ENCODE peak calls at places on chromosomes 11 and 22, in eight cellular contexts. One of them, this sample, is unnamed.

GRCh38 chr11:101188801-101189200 is 59.2 kb upstream of the PGR start:
- DNase-seq in dorsolateral prefrontal cortex: no peak
- DNase-seq in cardiac fibroblast: no peak
- DNase-seq in foreskin fibroblast: no peak
- DNase-seq in lung: no peak
- DNase-seq in cardiac muscle cell: no peak
- DNase-seq in spleen: no peak
- DNase-seq in IMR-90: no peak
- DNase-seq in this sample: no peak

GRCh38 chr22:40799008-40799407 is 20.1 kb downstream of the SLC25A17 start:
- DNase-seq in dorsolateral prefrontal cortex: no peak
- DNase-seq in cardiac fibroblast: no peak
- DNase-seq in foreskin fibroblast: no peak
- DNase-seq in lung: no peak
- DNase-seq in cardiac muscle cell: no peak
- DNase-seq in spleen: no peak
- DNase-seq in IMR-90: no peak
- DNase-seq in this sample: no peak

GRCh38 chr11:77778549-77778948 is 42.0 kb downstream of the RSF1 start:
- DNase-seq in dorsolateral prefrontal cortex: no peak
- DNase-seq in cardiac fibroblast: no peak
- DNase-seq in foreskin fibroblast: no peak
- DNase-seq in lung: no peak
- DNase-seq in cardiac muscle cell: no peak
- DNase-seq in spleen: no peak
- DNase-seq in IMR-90: no peak
- DNase-seq in this sample: no peak

GRCh38 chr22:20238567-20239062 is 29.5 kb downstream of the RTN4R start:
- DNase-seq in dorsolateral prefrontal cortex: no peak
- DNase-seq in cardiac fibroblast: no peak
- DNase-seq in foreskin fibroblast: peak; percentile 44
- DNase-seq in lung: peak; percentile 60
- DNase-seq in cardiac muscle cell: no peak
- DNase-seq in spleen: peak; percentile 89
- DNase-seq in IMR-90: no peak
- DNase-seq in this sample: peak; percentile 22

GRCh38 chr11:8262552-8263108 is 1.0 kb downstream of the LMO1 start:
- DNase-seq in dorsolateral prefrontal cortex: peak; percentile 15
- DNase-seq in cardiac fibroblast: peak; percentile 34
- DNase-seq in foreskin fibroblast: peak; percentile 82
- DNase-seq in lung: no peak
- DNase-seq in cardiac muscle cell: peak; percentile 66
- DNase-seq in spleen: peak; percentile 78
- DNase-seq in IMR-90: peak; percentile 55
- DNase-seq in this sample: peak; percentile 25

GRCh38 chr11:35214792-35215193 is 75.8 kb downstream of the CD44 start:
- DNase-seq in dorsolateral prefrontal cortex: no peak
- DNase-seq in cardiac fibroblast: peak; percentile 99
- DNase-seq in foreskin fibroblast: peak; percentile 92
- DNase-seq in lung: no peak
- DNase-seq in cardiac muscle cell: peak; percentile 86
- DNase-seq in spleen: no peak
- DNase-seq in IMR-90: peak; percentile 97
- DNase-seq in this sample: peak; percentile 95

GRCh38 chr11:102268083-102268984 is 49.0 kb upstream of the BIRC3 start:
- DNase-seq in dorsolateral prefrontal cortex: no peak
- DNase-seq in cardiac fibroblast: peak; percentile 70
- DNase-seq in foreskin fibroblast: peak; percentile 68
- DNase-seq in lung: peak; percentile 88
- DNase-seq in cardiac muscle cell: peak; percentile 77
- DNase-seq in spleen: peak; percentile 90
- DNase-seq in IMR-90: peak; percentile 55
- DNase-seq in this sample: no peak

GRCh38 chr11:15800121-15800800 is 556.1 kb downstream of the SOX6 start:
- DNase-seq in dorsolateral prefrontal cortex: peak; percentile 51
- DNase-seq in cardiac fibroblast: peak; percentile 94
- DNase-seq in foreskin fibroblast: peak; percentile 59
- DNase-seq in lung: peak; percentile 42
- DNase-seq in cardiac muscle cell: peak; percentile 92
- DNase-seq in spleen: no peak
- DNase-seq in IMR-90: peak; percentile 86
- DNase-seq in this sample: peak; percentile 80

GRCh38 chr22:26767351-26767970 is 110.1 kb downstream of the MIAT start:
- DNase-seq in dorsolateral prefrontal cortex: no peak
- DNase-seq in cardiac fibroblast: no peak
- DNase-seq in foreskin fibroblast: no peak
- DNase-seq in lung: no peak
- DNase-seq in cardiac muscle cell: no peak
- DNase-seq in spleen: no peak
- DNase-seq in IMR-90: no peak
- DNase-seq in this sample: no peak

GRCh38 chr22:30460147-30460546 is 11.7 kb downstream of the SEC14L3 start:
- DNase-seq in dorsolateral prefrontal cortex: no peak
- DNase-seq in cardiac fibroblast: no peak
- DNase-seq in foreskin fibroblast: no peak
- DNase-seq in lung: no peak
- DNase-seq in cardiac muscle cell: no peak
- DNase-seq in spleen: no peak
- DNase-seq in IMR-90: no peak
- DNase-seq in this sample: no peak

DNA sequence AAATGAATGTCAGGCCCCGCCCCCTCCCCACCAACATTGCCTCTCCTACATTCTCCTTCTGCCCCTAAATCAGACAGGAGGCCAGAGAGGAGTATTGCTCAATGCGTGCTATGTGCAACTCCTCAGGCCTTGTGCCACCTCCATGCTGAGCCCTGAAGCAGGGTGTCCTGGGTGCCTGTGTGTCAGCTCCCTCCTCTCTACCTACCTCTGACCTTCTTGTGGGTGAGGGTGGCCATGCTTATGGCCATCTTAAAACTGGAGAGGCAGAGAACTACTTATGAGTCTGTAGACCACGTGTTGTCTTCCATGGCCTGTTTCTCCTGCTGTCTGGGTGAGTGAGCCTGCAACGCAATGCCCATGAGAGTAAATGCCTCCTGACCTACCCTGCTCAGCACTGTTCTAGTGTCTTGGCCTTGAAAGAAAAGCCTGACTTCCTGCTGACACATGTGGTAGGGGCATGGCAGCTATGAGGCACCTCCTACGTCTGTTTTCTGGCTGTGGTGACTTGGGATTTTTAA is 10.5 kb downstream of the MCAM start:
- DNase-seq in dorsolateral prefrontal cortex: no peak
- DNase-seq in cardiac fibroblast: peak; percentile 90
- DNase-seq in foreskin fibroblast: peak; percentile 82
- DNase-seq in lung: no peak
- DNase-seq in cardiac muscle cell: peak; percentile 46
- DNase-seq in spleen: no peak
- DNase-seq in IMR-90: peak; percentile 42
- DNase-seq in this sample: peak; percentile 41
- H3K4me3 ChIP-seq in dorsolateral prefrontal cortex: no peak overlapping the region
- H3K4me3 ChIP-seq in cardiac fibroblast: no peak overlapping the region
- H3K4me3 ChIP-seq in foreskin fibroblast: no peak overlapping the region
- H3K4me3 ChIP-seq in lung: no peak overlapping the region
- H3K4me3 ChIP-seq in cardiac muscle cell: no peak overlapping the region
- H3K4me3 ChIP-seq in spleen: no peak overlapping the region
- H3K4me3 ChIP-seq in IMR-90: no peak overlapping the region
- H3K4me3 ChIP-seq in this sample: no peak overlapping the region

GRCh38 chr11:66956689-66957290 is 1.4 kb downstream of the PC start:
- DNase-seq in dorsolateral prefrontal cortex: peak; percentile 63
- DNase-seq in cardiac fibroblast: peak; percentile 64
- DNase-seq in foreskin fibroblast: peak; percentile 76
- DNase-seq in lung: no peak
- DNase-seq in cardiac muscle cell: peak; percentile 66
- DNase-seq in spleen: no peak
- DNase-seq in IMR-90: peak; percentile 97
- DNase-seq in this sample: peak; percentile 89
- H3K4me3 ChIP-seq in dorsolateral prefrontal cortex: peak overlapping the region; percentile 80
- H3K4me3 ChIP-seq in cardiac fibroblast: peak overlapping the region; percentile 75
- H3K4me3 ChIP-seq in foreskin fibroblast: no peak overlapping the region
- H3K4me3 ChIP-seq in lung: no peak overlapping the region
- H3K4me3 ChIP-seq in cardiac muscle cell: no peak overlapping the region
- H3K4me3 ChIP-seq in spleen: no peak overlapping the region
- H3K4me3 ChIP-seq in IMR-90: no peak overlapping the region
- H3K4me3 ChIP-seq in this sample: peak overlapping the region; percentile 71

GRCh38 chr22:49962751-49963646 is 2.4 kb downstream of the PIM3 start:
- DNase-seq in dorsolateral prefrontal cortex: no peak
- DNase-seq in cardiac fibroblast: no peak
- DNase-seq in foreskin fibroblast: no peak
- DNase-seq in lung: peak; percentile 42
- DNase-seq in cardiac muscle cell: no peak
- DNase-seq in spleen: peak; percentile 87
- DNase-seq in IMR-90: no peak
- DNase-seq in this sample: no peak

GRCh38 chr22:49964136-49964492 is 3.5 kb downstream of the PIM3 start:
- DNase-seq in dorsolateral prefrontal cortex: no peak
- DNase-seq in cardiac fibroblast: no peak
- DNase-seq in foreskin fibroblast: no peak
- DNase-seq in lung: peak; percentile 30
- DNase-seq in cardiac muscle cell: no peak
- DNase-seq in spleen: peak; percentile 81
- DNase-seq in IMR-90: no peak
- DNase-seq in this sample: no peak

GRCh38 chr22:49962012-49962750 is 1.6 kb downstream of the PIM3 start:
- DNase-seq in dorsolateral prefrontal cortex: peak; percentile 79
- DNase-seq in cardiac fibroblast: peak; percentile 94
- DNase-seq in foreskin fibroblast: peak; percentile 97
- DNase-seq in lung: peak; percentile 89
- DNase-seq in cardiac muscle cell: peak; percentile 96
- DNase-seq in spleen: peak; percentile 92
- DNase-seq in IMR-90: peak; percentile 93
- DNase-seq in this sample: peak; percentile 71

GRCh38 chr22:49964493-49965290 is 4.1 kb downstream of the PIM3 start:
- DNase-seq in dorsolateral prefrontal cortex: no peak
- DNase-seq in cardiac fibroblast: no peak
- DNase-seq in foreskin fibroblast: no peak
- DNase-seq in lung: peak; percentile 28
- DNase-seq in cardiac muscle cell: no peak
- DNase-seq in spleen: peak; percentile 78
- DNase-seq in IMR-90: no peak
- DNase-seq in this sample: no peak

DNA sequence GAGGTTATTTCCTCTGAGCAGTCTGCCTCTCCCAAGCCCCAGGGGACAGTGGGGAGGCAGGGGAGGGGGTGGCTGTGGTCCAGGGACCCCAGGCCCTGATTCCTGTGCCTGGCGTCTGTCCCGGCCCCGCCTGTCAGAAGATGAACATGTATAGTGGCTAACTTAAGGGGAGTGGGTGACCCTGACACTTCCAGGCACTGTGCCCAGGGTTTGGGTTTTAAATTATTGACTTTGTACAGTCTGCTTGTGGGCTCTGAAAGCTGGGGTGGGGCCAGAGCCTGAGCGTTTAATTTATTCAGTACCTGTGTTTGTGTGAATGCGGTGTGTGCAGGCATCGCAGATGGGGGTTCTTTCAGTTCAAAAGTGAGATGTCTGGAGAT is 3.1 kb downstream of the PIM3 start:
- DNase-seq in dorsolateral prefrontal cortex: no peak
- DNase-seq in cardiac fibroblast: no peak
- DNase-seq in foreskin fibroblast: no peak
- DNase-seq in lung: peak; percentile 32
- DNase-seq in cardiac muscle cell: no peak
- DNase-seq in spleen: no peak
- DNase-seq in IMR-90: no peak
- DNase-seq in this sample: no peak
- H3K4me3 ChIP-seq in dorsolateral prefrontal cortex: peak overlapping the region; percentile 93
- H3K4me3 ChIP-seq in cardiac fibroblast: no peak overlapping the region
- H3K4me3 ChIP-seq in foreskin fibroblast: peak overlapping the region; percentile 84
- H3K4me3 ChIP-seq in lung: peak overlapping the region; percentile 61
- H3K4me3 ChIP-seq in cardiac muscle cell: no peak overlapping the region
- H3K4me3 ChIP-seq in spleen: peak overlapping the region; percentile 86
- H3K4me3 ChIP-seq in IMR-90: no peak overlapping the region
- H3K4me3 ChIP-seq in this sample: no peak overlapping the region

GRCh38 chr11:94767292-94767690 is 865 bp upstream of the AMOTL1 start:
- DNase-seq in dorsolateral prefrontal cortex: no peak
- DNase-seq in cardiac fibroblast: no peak
- DNase-seq in foreskin fibroblast: no peak
- DNase-seq in lung: no peak
- DNase-seq in cardiac muscle cell: no peak
- DNase-seq in spleen: no peak
- DNase-seq in IMR-90: no peak
- DNase-seq in this sample: no peak

GRCh38 chr11:94768602-94769511 is 701 bp downstream of the AMOTL1 start:
- DNase-seq in dorsolateral prefrontal cortex: no peak
- DNase-seq in cardiac fibroblast: no peak
- DNase-seq in foreskin fibroblast: peak; percentile 74
- DNase-seq in lung: peak; percentile 35
- DNase-seq in cardiac muscle cell: peak; percentile 54
- DNase-seq in spleen: peak; percentile 84
- DNase-seq in IMR-90: peak; percentile 49
- DNase-seq in this sample: no peak

GRCh38 chr11:94766656-94767291 is 1.4 kb upstream of the AMOTL1 start:
- DNase-seq in dorsolateral prefrontal cortex: no peak
- DNase-seq in cardiac fibroblast: no peak
- DNase-seq in foreskin fibroblast: peak; percentile 43
- DNase-seq in lung: no peak
- DNase-seq in cardiac muscle cell: peak; percentile 28
- DNase-seq in spleen: no peak
- DNase-seq in IMR-90: no peak
- DNase-seq in this sample: no peak

GRCh38 chr11:94769897-94770296 is 1.7 kb downstream of the AMOTL1 start:
- DNase-seq in dorsolateral prefrontal cortex: no peak
- DNase-seq in cardiac fibroblast: no peak
- DNase-seq in foreskin fibroblast: peak; percentile 52
- DNase-seq in lung: no peak
- DNase-seq in cardiac muscle cell: no peak
- DNase-seq in spleen: no peak
- DNase-seq in IMR-90: no peak
- DNase-seq in this sample: no peak

DNA sequence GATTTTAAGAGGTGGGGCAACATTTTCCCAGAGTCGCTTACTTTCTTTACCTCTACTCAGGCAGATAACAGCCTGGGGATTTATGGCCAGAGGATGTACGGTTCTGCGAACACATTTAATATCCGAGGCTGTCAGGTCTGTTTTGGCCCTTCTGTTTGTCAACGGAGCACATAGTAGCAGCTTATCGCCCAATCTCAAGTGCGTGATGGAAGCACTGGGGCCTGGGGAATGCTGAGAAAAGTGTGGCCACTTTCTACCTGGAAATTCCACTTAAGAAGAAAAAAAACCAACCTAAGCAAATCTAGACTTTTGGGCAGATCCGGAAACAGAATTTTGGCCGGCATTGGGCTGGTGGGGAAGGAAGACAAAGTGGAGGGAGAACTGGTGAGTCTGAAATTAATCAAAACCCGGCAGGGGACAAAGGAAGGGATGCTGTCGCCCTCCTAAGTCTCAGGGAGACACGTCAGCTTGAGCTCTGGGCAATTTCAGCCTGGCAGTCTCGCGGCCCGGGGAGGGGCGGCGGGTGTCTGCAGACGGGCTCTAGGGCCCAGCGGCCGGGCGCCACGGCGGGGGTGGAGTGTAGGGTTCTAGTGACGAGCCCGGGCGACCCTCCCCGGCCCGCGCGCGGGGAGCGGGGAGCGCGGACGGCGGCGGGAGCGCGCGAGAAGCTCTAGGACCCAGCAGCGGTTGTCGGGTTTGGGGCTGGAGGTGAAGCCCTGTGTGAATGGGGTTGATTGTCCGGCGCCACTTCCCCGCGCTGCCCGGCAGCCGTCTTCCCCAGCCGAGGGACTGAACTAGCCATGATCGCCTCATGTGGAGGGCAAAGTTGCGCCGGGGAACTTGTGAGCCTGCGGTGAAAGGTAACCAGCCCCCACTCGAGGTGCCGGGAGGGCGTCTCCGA is at the start of gene AMOTL1:
- DNase-seq in dorsolateral prefrontal cortex: peak; percentile 87
- DNase-seq in cardiac fibroblast: peak; percentile 86
- DNase-seq in foreskin fibroblast: peak; percentile 96
- DNase-seq in lung: peak; percentile 91
- DNase-seq in cardiac muscle cell: peak; percentile 92
- DNase-seq in spleen: peak; percentile 92
- DNase-seq in IMR-90: peak; percentile 76
- DNase-seq in this sample: peak; percentile 67
- H3K4me3 ChIP-seq in dorsolateral prefrontal cortex: peak within 1 kb of the TSS; percentile 85
- H3K4me3 ChIP-seq in cardiac fibroblast: peak within 1 kb of the TSS; percentile 87
- H3K4me3 ChIP-seq in foreskin fibroblast: peak within 1 kb of the TSS; percentile 89
- H3K4me3 ChIP-seq in lung: peak within 1 kb of the TSS; percentile 94
- H3K4me3 ChIP-seq in cardiac muscle cell: peak within 1 kb of the TSS; percentile 65
- H3K4me3 ChIP-seq in spleen: peak within 1 kb of the TSS; percentile 81
- H3K4me3 ChIP-seq in IMR-90: peak within 1 kb of the TSS; percentile 98
- H3K4me3 ChIP-seq in this sample: peak within 1 kb of the TSS; percentile 79